ENCODE peak calls at places on chromosomes 5 and 9, in ten cellular contexts. E is foreskin fibroblast, D is tibial artery, R is ovary, G is left ventricle myocardium inferior, X is choroid plexus epithelial cell, U is fibroblast of pulmonary artery, Z is neural progenitor cell, V is AG10803, A is A549. Q is an unnamed sample.

GRCh38 chr9:34151398-34151797 is 24.9 kb upstream of the DCAF12 start:
- DNase-seq in V (no peak), R (no peak), A (no peak), X (no peak), U (no peak), E (no peak), D (peak), Z (no peak), G (no peak), Q (no peak)

GRCh38 chr9:80720579-80720978 is 968.8 kb downstream of the TLE1 start:
- DNase-seq in A (no peak), R (no peak), U (no peak), D (no peak), X (no peak), G (no peak), E (no peak), Z (no peak), V (no peak), Q (no peak)

GRCh38 chr9:71826289-71826688 is 58.0 kb upstream of the CEMIP2 start:
- DNase-seq in A (no peak), E (no peak), R (no peak), X (no peak), U (no peak), Z (no peak), V (no peak), G (no peak), D (no peak), Q (no peak)

GRCh38 chr5:55570026-55570425 is 35.3 kb upstream of the PLPP1 start:
- DNase-seq in A (no peak), V (peak), D (no peak), G (no peak), U (peak), X (peak), Z (peak), R (no peak), E (peak), Q (no peak)

GRCh38 chr5:67724412-67725135 is 491.0 kb upstream of the PIK3R1 start:
- DNase-seq in Z (no peak), A (no peak), E (peak), X (no peak), U (no peak), D (no peak), G (no peak), V (no peak), R (no peak), Q (no peak)

GRCh38 chr9:93223241-93224180 is 39.6 kb downstream of the WNK2 start:
- DNase-seq in V (peak), G (no peak), U (peak), X (peak), D (no peak), R (no peak), Z (no peak), A (peak), E (peak), Q (peak)

GRCh38 chr9:89760123-89760522 is 155.3 kb downstream of the GADD45G start:
- DNase-seq in V (no peak), X (no peak), E (no peak), U (no peak), D (no peak), A (no peak), R (no peak), Z (no peak), G (no peak), Q (no peak)

GRCh38 chr5:150464554-150465012 is 15.0 kb upstream of the RPS14 start:
- DNase-seq in G (no peak), A (no peak), D (no peak), V (peak), R (peak), U (peak), Z (no peak), E (peak), X (peak), Q (peak)

GRCh38 chr5:118987988-118988945 is at the start of gene DTWD2:
- DNase-seq in D (peak), E (peak), Z (peak), R (peak), V (peak), A (peak), U (peak), X (peak), G (peak), Q (peak)

GRCh38 chr5:17216176-17216973 is 1.1 kb upstream of the BASP1 start:
- DNase-seq in G (peak), Z (peak), V (peak), E (peak), R (peak), D (peak), A (peak), U (peak), X (peak), Q (peak)

GRCh38 chr5:1278656-1279442 is 16.0 kb downstream of the TERT start:
- DNase-seq in R (no peak), E (no peak), D (no peak), A (no peak), G (peak), U (no peak), Z (no peak), V (no peak), X (no peak), Q (no peak)

GRCh38 chr5:136028782-136029742 is at the start of gene TGFBI:
- DNase-seq in A (peak), V (peak), R (peak), U (peak), X (peak), E (peak), D (peak), Z (peak), G (peak), Q (peak)

GRCh38 chr5:136030252-136030651 is 1.5 kb downstream of the TGFBI start:
- DNase-seq in R (no peak), U (no peak), V (no peak), Z (no peak), A (no peak), G (no peak), D (no peak), E (no peak), X (no peak), Q (no peak)

GRCh38 chr5:136026636-136027035 is 2.2 kb upstream of the TGFBI start:
- DNase-seq in A (no peak), Z (no peak), D (no peak), G (no peak), X (no peak), E (no peak), U (no peak), R (no peak), V (no peak), Q (no peak)

GRCh38 chr5:136027316-136027715 is 1.5 kb upstream of the TGFBI start:
- DNase-seq in U (no peak), R (no peak), Z (no peak), G (no peak), V (no peak), A (no peak), E (no peak), X (no peak), D (no peak), Q (no peak)

DNA sequence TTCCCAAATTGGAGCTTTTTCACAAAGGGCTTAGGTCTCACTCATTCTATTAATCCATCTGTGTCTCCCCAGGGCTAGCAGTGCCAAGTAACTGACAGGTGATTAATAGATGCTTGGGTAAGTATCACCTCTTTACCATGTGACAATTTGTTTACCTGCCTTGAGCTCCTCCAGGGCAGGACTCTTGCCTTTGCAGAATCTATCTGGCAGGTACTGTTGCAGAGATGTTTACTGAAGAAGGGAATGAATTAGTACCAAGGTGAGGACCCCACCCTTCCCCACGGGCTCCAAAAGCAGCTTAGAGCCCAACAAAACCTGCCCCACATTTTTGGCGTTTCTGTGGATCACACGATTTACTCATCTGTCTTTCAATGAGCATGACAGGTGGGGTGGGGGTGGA is 698 bp upstream of the TGFBI start:
- DNase-seq in E (no peak), R (no peak), D (no peak), Z (no peak), X (no peak), U (no peak), A (no peak), V (no peak), G (no peak), Q (no peak)
- H3K4me3 ChIP-seq in E (no peak), R (no peak), D (no peak), Z (no peak), X (no peak), U (no peak), A (peak), V (no peak), G (peak), Q (no peak)

GRCh38 chr9:131722260-131722659 is 17.6 kb downstream of the RAPGEF1 start:
- DNase-seq in V (no peak), U (no peak), X (no peak), R (no peak), E (no peak), A (no peak), Z (no peak), D (no peak), G (peak), Q (no peak)
- TF ChIP-seq CTCF in V (no peak), U (no peak), X (no peak), R (no peak), E (no peak), A (no peak), Z (no peak), D (no peak), G (peak), Q (no peak)

DNA sequence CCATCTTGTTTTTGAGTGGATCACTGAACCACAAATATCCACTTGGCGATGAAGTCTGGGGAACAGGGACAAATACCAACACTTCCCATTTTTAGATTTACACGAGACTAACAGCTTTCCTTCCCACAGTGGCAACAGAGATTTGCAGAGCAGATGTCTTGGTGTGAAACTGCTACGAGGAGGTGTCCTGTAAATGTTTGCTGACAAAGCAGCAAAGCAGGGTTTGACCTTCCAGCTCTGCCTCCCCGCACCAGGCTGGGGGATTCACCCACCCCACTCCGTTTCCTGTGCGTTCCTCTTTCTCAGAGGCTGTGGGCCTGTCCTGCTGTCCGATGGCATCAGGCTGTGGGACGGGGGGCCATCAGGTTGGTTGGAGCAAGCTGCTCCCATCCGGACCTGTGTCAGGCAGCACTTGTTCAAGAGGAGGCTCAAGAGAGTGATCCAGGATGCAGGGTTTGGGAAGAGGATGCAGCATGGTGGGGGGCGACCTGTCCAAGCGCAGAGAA is 693 bp upstream of the RGS3 start:
- DNase-seq in V (peak), D (no peak), Z (peak), E (no peak), R (no peak), X (no peak), G (no peak), A (no peak), U (no peak), Q (no peak)
- H3K4me3 ChIP-seq in V (no peak), D (peak), Z (peak), E (no peak), R (no peak), X (no peak), G (no peak), A (peak), U (no peak), Q (no peak)

DNA sequence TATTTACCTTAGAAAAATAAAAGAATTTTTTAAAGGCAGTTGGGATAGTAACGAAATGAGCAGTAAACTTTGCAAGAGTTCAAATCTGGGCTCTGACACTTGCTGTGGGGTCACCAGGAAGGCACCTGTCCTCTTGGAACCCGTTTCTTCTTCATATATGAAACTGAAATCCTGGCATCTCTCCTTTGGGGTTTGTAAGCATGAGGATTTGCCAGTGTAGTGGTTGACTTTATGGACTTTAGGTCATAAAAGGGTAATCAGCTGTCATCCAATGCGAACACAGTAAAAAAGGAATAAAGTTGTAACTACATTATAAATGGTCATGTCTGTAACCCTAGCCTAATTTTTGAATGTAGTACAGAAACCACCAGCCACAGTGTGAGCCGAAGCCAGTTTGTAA is 1.3 kb downstream of the RAB14 start:
- DNase-seq in U (no peak), R (no peak), E (no peak), A (no peak), X (no peak), V (no peak), Z (no peak), G (no peak), D (no peak), Q (no peak)
- TF ChIP-seq CTCF in U (no peak), R (no peak), E (no peak), A (no peak), X (no peak), V (no peak), Z (no peak), G (no peak), D (no peak), Q (no peak)

GRCh38 chr9:35518981-35519679 is 29.2 kb downstream of the RUSC2 start:
- DNase-seq in R (no peak), G (no peak), A (no peak), D (peak), X (peak), V (peak), Z (no peak), U (peak), E (peak), Q (peak)
- H3K4me3 ChIP-seq in R (no peak), G (peak), A (peak), D (peak), X (no peak), V (no peak), Z (no peak), U (no peak), E (no peak), Q (no peak)

GRCh38 chr5:163305655-163306054 is 131.7 kb upstream of the CCNG1 start:
- DNase-seq in Z (no peak), E (no peak), U (no peak), R (no peak), G (no peak), X (no peak), A (no peak), V (no peak), D (no peak), Q (no peak)

GRCh38 chr5:163309850-163310365 is 127.5 kb upstream of the CCNG1 start:
- DNase-seq in D (no peak), U (no peak), R (no peak), Z (no peak), A (no peak), G (no peak), X (no peak), E (no peak), V (no peak), Q (no peak)

GRCh38 chr5:163310992-163311391 is 126.4 kb upstream of the CCNG1 start:
- DNase-seq in Z (no peak), E (no peak), U (no peak), V (no peak), X (no peak), A (no peak), R (no peak), G (no peak), D (no peak), Q (no peak)

GRCh38 chr5:163306421-163306820 is 131.0 kb upstream of the CCNG1 start:
- DNase-seq in D (no peak), A (no peak), V (no peak), U (peak), Z (peak), R (no peak), E (no peak), G (no peak), X (peak), Q (peak)
- TF ChIP-seq CTCF in D (no peak), A (peak), V (no peak), U (peak), Z (peak), R (no peak), E (no peak), G (peak), X (no peak), Q (peak)

DNA sequence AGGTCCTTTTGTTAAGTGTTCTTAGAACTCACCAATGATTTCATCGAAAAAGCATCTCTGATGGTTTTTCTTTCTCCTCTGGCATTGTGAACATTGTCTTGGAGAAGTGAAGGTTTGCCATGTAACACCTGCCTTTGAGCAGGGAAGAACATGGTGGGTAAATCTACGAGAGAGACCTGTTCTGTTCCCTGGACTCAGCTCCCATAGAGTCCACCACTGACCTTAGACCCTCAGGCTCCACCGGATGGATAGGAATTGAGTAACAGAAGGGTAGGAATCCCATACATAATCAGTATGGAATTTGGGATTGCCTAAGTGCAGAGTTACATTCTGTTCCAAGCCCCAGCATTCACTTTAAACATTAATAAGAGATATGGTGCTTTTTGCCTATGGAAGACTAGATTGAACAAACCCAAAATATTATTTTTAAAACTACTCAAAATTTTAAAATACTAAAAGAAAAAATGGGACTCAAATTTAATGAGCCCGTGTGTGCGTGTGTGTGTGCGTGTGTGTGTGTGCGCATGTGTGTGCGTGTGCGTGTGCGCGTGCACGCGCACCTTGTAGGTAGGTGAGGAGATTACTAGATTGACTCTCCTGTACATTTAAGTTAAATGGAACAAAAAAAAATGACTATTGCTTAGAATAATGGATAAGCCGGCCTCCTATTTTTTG is 92.0 kb downstream of the C9orf152 start:
- DNase-seq in R (no peak), A (no peak), V (peak), D (no peak), X (peak), G (no peak), U (peak), E (peak), Z (no peak), Q (peak)
- H3K4me3 ChIP-seq in R (no peak), A (no peak), V (no peak), D (no peak), X (no peak), G (no peak), U (no peak), E (no peak), Z (no peak), Q (no peak)